ENCODE peak calls at places on chromosome 2, in four cellular contexts. F, G, Z and X are unnamed samples.

GRCh38 chr2:178734518-178734917 is 72.7 kb downstream of the TTN start:
- DNase-seq in F (no peak), G (no peak), Z (no peak), X (no peak)

GRCh38 chr2:6069354-6069753 is 377.2 kb downstream of the SOX11 start:
- DNase-seq in F (no peak), G (no peak), Z (no peak), X (no peak)

GRCh38 chr2:239146011-239146641 is 254.7 kb downstream of the HDAC4 start:
- DNase-seq in F (no peak), G (no peak), Z (no peak), X (no peak)

GRCh38 chr2:20592106-20593071 is 58.5 kb downstream of the HS1BP3 start:
- DNase-seq in F (no peak), G (no peak), Z (no peak), X (no peak)

GRCh38 chr2:54599326-54599710 is 124.1 kb upstream of the EML6 start:
- DNase-seq in F (no peak), G (no peak), Z (peak), X (no peak)

GRCh38 chr2:171703574-171704347 is 16.5 kb downstream of the DYNC1I2 start:
- DNase-seq in F (no peak), G (peak), Z (no peak), X (peak)

GRCh38 chr2:10732924-10733583 is 11.6 kb downstream of the ATP6V1C2 start:
- DNase-seq in F (no peak), G (no peak), Z (no peak), X (no peak)

GRCh38 chr2:168601739-168602138 is 145.7 kb downstream of the CERS6 start:
- DNase-seq in F (no peak), G (no peak), Z (no peak), X (no peak)

GRCh38 chr2:72095364-72095763 is 52.3 kb downstream of the CYP26B1 start:
- DNase-seq in F (peak), G (no peak), Z (no peak), X (no peak)

GRCh38 chr2:137947714-137948336 is 16.4 kb upstream of the HNMT start:
- DNase-seq in F (peak), G (peak), Z (peak), X (peak)

GRCh38 chr2:95056461-95057459 is 31.3 kb downstream of the MAL start:
- DNase-seq in F (no peak), G (no peak), Z (no peak), X (no peak)

GRCh38 chr2:18650221-18650620 is 60.9 kb upstream of the NT5C1B start:
- DNase-seq in F (no peak), G (no peak), Z (no peak), X (no peak)

GRCh38 chr2:122144884-122145283 is 389.4 kb downstream of the TSN start:
- DNase-seq in F (no peak), G (no peak), Z (no peak), X (no peak)

GRCh38 chr2:66236816-66237469 is 198.0 kb upstream of the MEIS1 start:
- DNase-seq in F (no peak), G (no peak), Z (no peak), X (no peak)

GRCh38 chr2:202689898-202690297 is 55.1 kb downstream of the FAM117B start:
- DNase-seq in F (no peak), G (no peak), Z (no peak), X (no peak)

GRCh38 chr2:112626604-112627059 is 19.1 kb upstream of the SLC20A1 start:
- DNase-seq in F (no peak), G (peak), Z (peak), X (peak)

GRCh38 chr2:61144697-61145268 is 17.2 kb upstream of the C2orf74 start:
- DNase-seq in F (peak), G (peak), Z (peak), X (peak)

GRCh38 chr2:34365937-34366336 is 766.8 kb upstream of the FAM98A start:
- DNase-seq in F (no peak), G (no peak), Z (no peak), X (no peak)

GRCh38 chr2:197628043-197628500 is 47.3 kb downstream of the RFTN2 start:
- DNase-seq in F (no peak), G (no peak), Z (peak), X (no peak)

GRCh38 chr2:144279165-144279564 is 240.8 kb downstream of the ZEB2 start:
- DNase-seq in F (no peak), G (no peak), Z (no peak), X (no peak)

GRCh38 chr2:99156901-99157300 is 2.1 kb downstream of the LIPT1 start:
- DNase-seq in F (no peak), G (no peak), Z (no peak), X (no peak)

GRCh38 chr2:99158599-99158998 is 3.8 kb downstream of the LIPT1 start:
- DNase-seq in F (no peak), G (no peak), Z (no peak), X (no peak)

GRCh38 chr2:99153921-99154604 is 679 bp downstream of the TSGA10 start:
- DNase-seq in F (no peak), G (no peak), Z (no peak), X (peak)

GRCh38 chr2:99152181-99152580 is 2.6 kb downstream of the TSGA10 start:
- DNase-seq in F (no peak), G (no peak), Z (no peak), X (no peak)

GRCh38 chr2:99154643-99155536 is at the start of the genes LIPT1 and TSGA10:
- DNase-seq in F (peak), G (peak), Z (peak), X (peak)
- TF ChIP-seq POLR2A in F (peak), G (peak), Z (peak), X (peak)

GRCh38 chr2:85324639-85325465 is 2.9 kb downstream of the TGOLN2 start:
- DNase-seq in F (no peak), G (no peak), Z (no peak), X (peak)
- TF ChIP-seq POLR2A in F (no peak), G (no peak), Z (no peak), X (no peak)

GRCh38 chr2:237590272-237591020 is at the start of gene RAB17:
- DNase-seq in F (no peak), G (peak), Z (peak), X (no peak)
- TF ChIP-seq POLR2A in F (no peak), G (no peak), Z (no peak), X (no peak)

DNA sequence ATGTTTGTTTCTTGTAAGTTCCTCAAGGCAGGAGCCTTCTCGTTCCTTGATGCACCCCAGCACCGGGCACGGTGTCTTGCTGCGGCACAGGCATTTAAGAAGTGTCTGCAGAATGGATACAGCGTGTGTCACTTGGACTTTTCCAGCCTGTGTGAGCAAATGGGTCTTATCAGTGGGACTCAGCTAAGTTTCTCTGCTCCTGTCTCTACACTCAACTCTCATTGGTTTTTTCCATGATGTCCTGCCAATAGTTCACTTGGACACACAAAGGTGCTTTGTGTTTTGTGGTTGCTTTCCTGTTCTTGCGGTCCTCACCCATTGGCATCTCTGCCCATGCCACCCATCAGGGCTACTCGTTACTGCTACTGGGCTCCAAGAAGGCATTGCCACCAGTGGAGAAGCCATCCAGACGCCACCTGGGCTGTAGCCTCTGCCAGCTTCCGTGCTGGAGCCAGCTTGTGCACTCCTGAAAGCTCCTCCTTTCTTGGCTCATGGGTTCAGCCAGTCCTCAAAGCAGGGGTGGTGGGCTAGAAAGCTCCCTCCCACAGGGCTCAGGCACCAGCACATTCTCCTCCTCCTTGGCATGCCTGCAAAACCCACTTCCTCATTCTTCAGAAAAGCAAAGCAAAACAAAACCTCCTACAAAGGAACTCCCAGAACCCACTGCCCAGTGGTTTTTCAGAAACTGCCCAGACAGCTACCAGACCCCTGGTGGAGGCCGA is 41.4 kb downstream of the IL1R2 start:
- DNase-seq in F (peak), G (peak), Z (peak), X (no peak)
- TF ChIP-seq POLR2A in F (no peak), G (no peak), Z (no peak), X (no peak)

GRCh38 chr2:85577386-85578242 is at the start of gene VAMP8:
- DNase-seq in F (peak), G (peak), Z (peak), X (peak)
- TF ChIP-seq POLR2A in F (no peak), G (no peak), Z (peak), X (peak)

GRCh38 chr2:98701230-98701629 is 29.7 kb downstream of the MGAT4A start:
- DNase-seq in F (no peak), G (no peak), Z (no peak), X (no peak)

GRCh38 chr2:98702896-98703620 is 27.9 kb downstream of the MGAT4A start:
- DNase-seq in F (no peak), G (no peak), Z (no peak), X (no peak)

GRCh38 chr2:98703738-98704137 is 27.2 kb downstream of the MGAT4A start:
- DNase-seq in F (no peak), G (no peak), Z (no peak), X (no peak)

GRCh38 chr2:98704499-98705332 is 26.2 kb downstream of the MGAT4A start:
- DNase-seq in F (no peak), G (no peak), Z (no peak), X (no peak)

DNA sequence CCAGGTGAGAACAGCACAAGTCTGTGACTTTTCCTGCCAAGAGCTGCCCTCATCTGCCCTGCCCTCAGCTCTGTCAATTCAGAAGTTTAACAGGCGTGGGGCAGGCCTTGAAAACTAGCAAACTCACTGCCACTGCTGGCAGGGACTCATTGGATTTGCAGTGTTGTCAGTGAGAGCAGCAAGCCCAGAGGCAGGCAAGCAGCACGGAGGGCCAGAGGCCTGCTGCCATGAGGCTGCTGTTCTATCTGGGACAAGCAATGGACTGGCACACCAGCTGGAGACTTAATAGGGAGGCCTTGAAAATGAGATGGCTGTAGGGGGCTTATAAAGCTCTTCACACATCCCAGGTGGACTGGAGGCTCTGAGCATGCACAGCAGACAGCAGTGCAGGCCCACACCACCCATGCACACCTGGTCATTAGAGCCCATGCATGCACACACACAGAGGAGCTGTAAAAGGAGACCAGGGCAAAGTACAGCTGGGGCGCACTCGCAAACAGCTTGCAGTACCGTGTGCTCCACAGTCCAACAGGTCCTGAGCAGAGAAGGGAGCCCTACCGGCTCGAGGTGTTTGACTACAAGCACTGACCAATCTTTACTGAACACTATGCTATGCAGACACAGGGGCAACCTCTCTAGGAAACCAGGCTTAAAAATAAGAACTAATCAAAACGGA is 28.7 kb downstream of the MGAT4A start:
- DNase-seq in F (no peak), G (no peak), Z (no peak), X (no peak)
- TF ChIP-seq POLR2A in F (no peak), G (no peak), Z (no peak), X (no peak)